ENCODE peak calls at places on chromosomes 16 and 17, in seven cellular contexts. One of them, this sample, is unnamed.

GRCh38 chr17:38870259-38871165 is 654 bp downstream of the LASP1 start:
- DNase-seq in IMR-90: peak
- DNase-seq in H1: no peak
- DNase-seq in mesenchymal stem cell: peak
- DNase-seq in mesendoderm: peak
- DNase-seq in neuronal stem cell: no peak
- DNase-seq in trophoblast cell: peak
- DNase-seq in this sample: peak

GRCh38 chr16:27918755-27919154 is 144.8 kb downstream of the GSG1L start:
- DNase-seq in IMR-90: peak
- DNase-seq in H1: no peak
- DNase-seq in mesenchymal stem cell: no peak
- DNase-seq in mesendoderm: no peak
- DNase-seq in neuronal stem cell: no peak
- DNase-seq in trophoblast cell: no peak
- DNase-seq in this sample: no peak

GRCh38 chr16:22355487-22355908 is 18.9 kb downstream of the CDR2 start:
- DNase-seq in IMR-90: no peak
- DNase-seq in H1: no peak
- DNase-seq in mesenchymal stem cell: no peak
- DNase-seq in mesendoderm: no peak
- DNase-seq in neuronal stem cell: no peak
- DNase-seq in trophoblast cell: no peak
- DNase-seq in this sample: no peak

GRCh38 chr17:5237541-5238016 is 2.9 kb upstream of the SCIMP start:
- DNase-seq in IMR-90: peak
- DNase-seq in H1: peak
- DNase-seq in mesenchymal stem cell: peak
- DNase-seq in mesendoderm: peak
- DNase-seq in neuronal stem cell: peak
- DNase-seq in trophoblast cell: peak
- DNase-seq in this sample: peak

GRCh38 chr16:88770459-88771293 is 14.3 kb downstream of the PIEZO1 start:
- DNase-seq in IMR-90: peak
- DNase-seq in H1: peak
- DNase-seq in mesenchymal stem cell: peak
- DNase-seq in mesendoderm: peak
- DNase-seq in neuronal stem cell: peak
- DNase-seq in trophoblast cell: peak
- DNase-seq in this sample: peak

GRCh38 chr17:65556014-65556909 is 5.2 kb downstream of the AXIN2 start:
- DNase-seq in IMR-90: peak
- DNase-seq in H1: no peak
- DNase-seq in mesenchymal stem cell: peak
- DNase-seq in mesendoderm: peak
- DNase-seq in neuronal stem cell: peak
- DNase-seq in trophoblast cell: peak
- DNase-seq in this sample: peak

GRCh38 chr16:3186946-3187690 is 886 bp upstream of the OR1F1 start:
- DNase-seq in IMR-90: no peak
- DNase-seq in H1: no peak
- DNase-seq in mesenchymal stem cell: no peak
- DNase-seq in mesendoderm: peak
- DNase-seq in neuronal stem cell: no peak
- DNase-seq in trophoblast cell: peak
- DNase-seq in this sample: no peak

GRCh38 chr16:27408602-27409031 is 6.6 kb downstream of the IL21R start:
- DNase-seq in IMR-90: no peak
- DNase-seq in H1: no peak
- DNase-seq in mesenchymal stem cell: no peak
- DNase-seq in mesendoderm: no peak
- DNase-seq in neuronal stem cell: no peak
- DNase-seq in trophoblast cell: no peak
- DNase-seq in this sample: no peak

GRCh38 chr17:45997624-45998023 is 1.4 kb upstream of the STH start:
- DNase-seq in IMR-90: peak
- DNase-seq in H1: no peak
- DNase-seq in mesenchymal stem cell: no peak
- DNase-seq in mesendoderm: no peak
- DNase-seq in neuronal stem cell: no peak
- DNase-seq in trophoblast cell: no peak
- DNase-seq in this sample: no peak

GRCh38 chr17:27244481-27245223 is 49.3 kb upstream of the WSB1 start:
- DNase-seq in IMR-90: peak
- DNase-seq in H1: no peak
- DNase-seq in mesenchymal stem cell: peak
- DNase-seq in mesendoderm: peak
- DNase-seq in neuronal stem cell: no peak
- DNase-seq in trophoblast cell: peak
- DNase-seq in this sample: peak

GRCh38 chr17:73133911-73134649 is 30.7 kb upstream of the SSTR2 start:
- DNase-seq in IMR-90: no peak
- DNase-seq in H1: no peak
- DNase-seq in mesenchymal stem cell: no peak
- DNase-seq in mesendoderm: peak
- DNase-seq in neuronal stem cell: no peak
- DNase-seq in trophoblast cell: no peak
- DNase-seq in this sample: no peak

GRCh38 chr16:89615596-89616090 is 2.2 kb downstream of the DPEP1 start:
- DNase-seq in IMR-90: no peak
- DNase-seq in H1: no peak
- DNase-seq in mesenchymal stem cell: no peak
- DNase-seq in mesendoderm: no peak
- DNase-seq in neuronal stem cell: no peak
- DNase-seq in trophoblast cell: peak
- DNase-seq in this sample: peak

GRCh38 chr17:57708401-57708800 is 36.7 kb downstream of the CCDC182 start:
- DNase-seq in IMR-90: no peak
- DNase-seq in H1: no peak
- DNase-seq in mesenchymal stem cell: peak
- DNase-seq in mesendoderm: peak
- DNase-seq in neuronal stem cell: no peak
- DNase-seq in trophoblast cell: no peak
- DNase-seq in this sample: no peak

GRCh38 chr17:57552114-57552601 is 192.9 kb downstream of the CCDC182 start:
- DNase-seq in IMR-90: no peak
- DNase-seq in H1: no peak
- DNase-seq in mesenchymal stem cell: peak
- DNase-seq in mesendoderm: peak
- DNase-seq in neuronal stem cell: no peak
- DNase-seq in trophoblast cell: no peak
- DNase-seq in this sample: peak

GRCh38 chr17:35376245-35376644 is 2.8 kb upstream of the SLFN11 start:
- DNase-seq in IMR-90: peak
- DNase-seq in H1: no peak
- DNase-seq in mesenchymal stem cell: no peak
- DNase-seq in mesendoderm: no peak
- DNase-seq in neuronal stem cell: no peak
- DNase-seq in trophoblast cell: peak
- DNase-seq in this sample: no peak

GRCh38 chr17:36085710-36086268 is 4.2 kb downstream of the CCL3 start:
- DNase-seq in IMR-90: no peak
- DNase-seq in H1: no peak
- DNase-seq in mesenchymal stem cell: no peak
- DNase-seq in mesendoderm: no peak
- DNase-seq in neuronal stem cell: no peak
- DNase-seq in trophoblast cell: peak
- DNase-seq in this sample: no peak

GRCh38 chr16:88681709-88682451 is 4.4 kb downstream of the SNAI3 start:
- DNase-seq in IMR-90: peak
- DNase-seq in H1: no peak
- DNase-seq in mesenchymal stem cell: no peak
- DNase-seq in mesendoderm: no peak
- DNase-seq in neuronal stem cell: no peak
- DNase-seq in trophoblast cell: peak
- DNase-seq in this sample: no peak

GRCh38 chr17:7846765-7847661 is 7.9 kb upstream of the TMEM88 start:
- DNase-seq in IMR-90: no peak
- DNase-seq in H1: no peak
- DNase-seq in mesenchymal stem cell: no peak
- DNase-seq in mesendoderm: no peak
- DNase-seq in neuronal stem cell: no peak
- DNase-seq in trophoblast cell: no peak
- DNase-seq in this sample: peak

GRCh38 chr16:86462334-86463084 is 47.8 kb upstream of the FOXF1 start:
- DNase-seq in IMR-90: peak
- DNase-seq in H1: no peak
- DNase-seq in mesenchymal stem cell: peak
- DNase-seq in mesendoderm: no peak
- DNase-seq in neuronal stem cell: no peak
- DNase-seq in trophoblast cell: no peak
- DNase-seq in this sample: no peak

GRCh38 chr17:29292992-29293889 is 707 bp downstream of the NUFIP2 start:
- DNase-seq in IMR-90: peak
- DNase-seq in H1: no peak
- DNase-seq in mesenchymal stem cell: peak
- DNase-seq in mesendoderm: peak
- DNase-seq in neuronal stem cell: peak
- DNase-seq in trophoblast cell: peak
- DNase-seq in this sample: peak

GRCh38 chr16:55133654-55134053 is 190.3 kb upstream of the IRX6 start:
- DNase-seq in IMR-90: no peak
- DNase-seq in H1: no peak
- DNase-seq in mesenchymal stem cell: no peak
- DNase-seq in mesendoderm: peak
- DNase-seq in neuronal stem cell: no peak
- DNase-seq in trophoblast cell: no peak
- DNase-seq in this sample: peak

GRCh38 chr16:55138298-55138697 is 185.7 kb upstream of the IRX6 start:
- DNase-seq in IMR-90: no peak
- DNase-seq in H1: no peak
- DNase-seq in mesenchymal stem cell: no peak
- DNase-seq in mesendoderm: no peak
- DNase-seq in neuronal stem cell: no peak
- DNase-seq in trophoblast cell: no peak
- DNase-seq in this sample: no peak

GRCh38 chr16:55136356-55136755 is 187.6 kb upstream of the IRX6 start:
- DNase-seq in IMR-90: no peak
- DNase-seq in H1: no peak
- DNase-seq in mesenchymal stem cell: no peak
- DNase-seq in mesendoderm: no peak
- DNase-seq in neuronal stem cell: no peak
- DNase-seq in trophoblast cell: no peak
- DNase-seq in this sample: no peak
- H2AK5ac ChIP-seq in IMR-90: no peak
- H2AK5ac ChIP-seq in H1: no peak
- H2AK5ac ChIP-seq in mesenchymal stem cell: no peak
- H2AK5ac ChIP-seq in mesendoderm: no peak
- H2AK5ac ChIP-seq in neuronal stem cell: no peak
- H2AK5ac ChIP-seq in trophoblast cell: no peak
- H2AK5ac ChIP-seq in this sample: no peak

DNA sequence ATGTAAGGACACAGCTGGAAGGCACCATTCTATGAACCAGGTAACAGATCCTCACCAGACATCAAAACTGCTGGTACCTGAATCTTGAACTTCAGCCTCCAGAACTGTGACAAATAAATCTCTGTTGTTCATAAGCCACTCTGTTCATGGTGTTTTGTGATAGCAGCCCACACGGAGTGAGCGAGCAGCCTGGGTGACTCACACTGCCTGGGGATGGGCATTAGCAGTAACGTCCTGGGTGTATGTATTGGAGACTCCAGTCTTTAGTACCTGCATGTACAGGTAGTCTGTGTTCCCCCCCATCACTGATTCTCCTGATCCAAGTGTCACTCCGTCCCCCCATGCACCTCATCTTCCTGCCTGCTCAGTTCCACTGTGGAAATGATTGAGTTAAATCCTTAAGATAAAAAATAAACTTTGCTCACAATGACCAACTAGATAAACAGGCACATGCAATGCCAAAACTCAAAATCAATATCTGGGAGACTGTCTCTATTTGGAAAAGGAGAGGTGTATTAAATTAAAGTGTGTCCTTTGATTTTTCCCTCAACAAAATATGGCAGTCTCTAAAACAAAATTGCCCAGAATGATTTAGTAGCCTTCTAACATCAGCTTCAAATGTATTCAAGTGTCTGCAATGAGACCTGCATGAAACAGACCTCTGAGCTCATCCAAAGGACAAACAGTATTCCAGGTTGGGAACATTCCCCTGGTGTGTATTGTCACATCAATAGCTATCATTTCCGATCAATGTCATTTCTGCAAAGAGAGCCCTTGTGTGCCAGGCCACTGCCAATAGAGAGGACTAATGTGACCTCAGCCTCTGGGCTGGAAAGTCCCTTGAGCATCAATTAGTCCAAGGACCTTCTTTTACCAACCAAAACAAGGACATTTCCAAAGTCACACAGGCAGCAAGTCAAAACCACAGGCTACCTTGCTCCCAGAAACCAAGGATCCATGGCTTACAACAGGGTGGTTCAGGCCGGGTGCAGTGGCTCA is 12.2 kb upstream of the VAT1L start:
- DNase-seq in IMR-90: peak
- DNase-seq in H1: no peak
- DNase-seq in mesenchymal stem cell: peak
- DNase-seq in mesendoderm: no peak
- DNase-seq in neuronal stem cell: no peak
- DNase-seq in trophoblast cell: no peak
- DNase-seq in this sample: no peak
- H2AK5ac ChIP-seq in IMR-90: peak
- H2AK5ac ChIP-seq in H1: no peak
- H2AK5ac ChIP-seq in mesenchymal stem cell: no peak
- H2AK5ac ChIP-seq in mesendoderm: no peak
- H2AK5ac ChIP-seq in neuronal stem cell: no peak
- H2AK5ac ChIP-seq in trophoblast cell: no peak
- H2AK5ac ChIP-seq in this sample: no peak

GRCh38 chr16:13014516-13014915 is 113.1 kb downstream of the SHISA9 start:
- DNase-seq in IMR-90: no peak
- DNase-seq in H1: peak
- DNase-seq in mesenchymal stem cell: no peak
- DNase-seq in mesendoderm: peak
- DNase-seq in neuronal stem cell: no peak
- DNase-seq in trophoblast cell: no peak
- DNase-seq in this sample: peak
- H2AK5ac ChIP-seq in IMR-90: no peak
- H2AK5ac ChIP-seq in H1: peak
- H2AK5ac ChIP-seq in mesenchymal stem cell: no peak
- H2AK5ac ChIP-seq in mesendoderm: peak
- H2AK5ac ChIP-seq in neuronal stem cell: no peak
- H2AK5ac ChIP-seq in trophoblast cell: no peak
- H2AK5ac ChIP-seq in this sample: no peak

GRCh38 chr17:62755139-62755851 is 52.8 kb downstream of the MARCHF10 start:
- DNase-seq in IMR-90: peak
- DNase-seq in H1: no peak
- DNase-seq in mesenchymal stem cell: no peak
- DNase-seq in mesendoderm: peak
- DNase-seq in neuronal stem cell: no peak
- DNase-seq in trophoblast cell: no peak
- DNase-seq in this sample: peak

GRCh38 chr17:62756198-62756597 is 51.9 kb downstream of the MARCHF10 start:
- DNase-seq in IMR-90: no peak
- DNase-seq in H1: no peak
- DNase-seq in mesenchymal stem cell: no peak
- DNase-seq in mesendoderm: no peak
- DNase-seq in neuronal stem cell: no peak
- DNase-seq in trophoblast cell: no peak
- DNase-seq in this sample: no peak

GRCh38 chr17:62753562-62753961 is 54.6 kb downstream of the MARCHF10 start:
- DNase-seq in IMR-90: no peak
- DNase-seq in H1: no peak
- DNase-seq in mesenchymal stem cell: no peak
- DNase-seq in mesendoderm: no peak
- DNase-seq in neuronal stem cell: no peak
- DNase-seq in trophoblast cell: no peak
- DNase-seq in this sample: no peak

GRCh38 chr17:62757518-62757951 is 50.6 kb downstream of the MARCHF10 start:
- DNase-seq in IMR-90: peak
- DNase-seq in H1: no peak
- DNase-seq in mesenchymal stem cell: peak
- DNase-seq in mesendoderm: no peak
- DNase-seq in neuronal stem cell: no peak
- DNase-seq in trophoblast cell: no peak
- DNase-seq in this sample: peak

GRCh38 chr17:62754696-62755095 is 53.4 kb downstream of the MARCHF10 start:
- DNase-seq in IMR-90: no peak
- DNase-seq in H1: no peak
- DNase-seq in mesenchymal stem cell: no peak
- DNase-seq in mesendoderm: no peak
- DNase-seq in neuronal stem cell: no peak
- DNase-seq in trophoblast cell: no peak
- DNase-seq in this sample: no peak
- H2AK5ac ChIP-seq in IMR-90: no peak
- H2AK5ac ChIP-seq in H1: no peak
- H2AK5ac ChIP-seq in mesenchymal stem cell: no peak
- H2AK5ac ChIP-seq in mesendoderm: no peak
- H2AK5ac ChIP-seq in neuronal stem cell: no peak
- H2AK5ac ChIP-seq in trophoblast cell: no peak
- H2AK5ac ChIP-seq in this sample: no peak